ENCODE peak calls at places on chromosome 12, in five cellular contexts. J is endothelial cell, G is NCI-H2029, R is AG04450, Z is Kasumi-1. S is an unnamed sample.

GRCh38 chr12:96193725-96194571 is at the start of gene ELK3:
- DNase-seq in J (peak; percentile 85), G (peak; percentile 66), R (no peak), Z (peak; percentile 72), S (peak; percentile 29)

GRCh38 chr12:129304532-129304931 is 451.3 kb downstream of the GLT1D1 start:
- DNase-seq in J (no peak), G (no peak), R (no peak), Z (no peak), S (no peak)

GRCh38 chr12:40752011-40752410 is 59.8 kb downstream of the CNTN1 start:
- DNase-seq in J (no peak), G (no peak), R (no peak), Z (no peak), S (no peak)

GRCh38 chr12:19992311-19992710 is 376.0 kb upstream of the PDE3A start:
- DNase-seq in J (no peak), G (no peak), R (no peak), Z (no peak), S (no peak)

GRCh38 chr12:2384029-2384386 is 331.2 kb downstream of the CACNA1C start:
- DNase-seq in J (no peak), G (no peak), R (no peak), Z (no peak), S (no peak)

GRCh38 chr12:90896164-90896563 is 58.8 kb downstream of the CCER1 start:
- DNase-seq in J (no peak), G (no peak), R (peak; percentile 16), Z (no peak), S (no peak)

GRCh38 chr12:6347367-6348338 is 5.8 kb upstream of the TNFRSF1A start:
- DNase-seq in J (no peak), G (no peak), R (no peak), Z (peak; percentile 84), S (peak; percentile 66)

GRCh38 chr12:52220456-52220855 is 12.6 kb upstream of the KRT7 start:
- DNase-seq in J (no peak), G (no peak), R (no peak), Z (no peak), S (no peak)

GRCh38 chr12:47946413-47947107 is 16.8 kb upstream of the TMEM106C start:
- DNase-seq in J (no peak), G (no peak), R (no peak), Z (peak; percentile 41), S (peak; percentile 51)

GRCh38 chr12:57096099-57096572 is 7.2 kb downstream of the NAB2 start:
- DNase-seq in J (no peak), G (no peak), R (no peak), Z (no peak), S (no peak)

GRCh38 chr12:6267007-6267721 is 43.3 kb upstream of the PLEKHG6 start:
- DNase-seq in J (no peak), G (peak; percentile 64), R (no peak), Z (no peak), S (no peak)

GRCh38 chr12:89634508-89634907 is 74.1 kb downstream of the ATP2B1 start:
- DNase-seq in J (no peak), G (no peak), R (no peak), Z (no peak), S (no peak)

GRCh38 chr12:9787340-9787737 is 26.6 kb upstream of the CD69 start:
- DNase-seq in J (no peak), G (no peak), R (no peak), Z (no peak), S (no peak)

GRCh38 chr12:45893240-45893639 is 97.1 kb downstream of the SCAF11 start:
- DNase-seq in J (no peak), G (no peak), R (no peak), Z (peak; percentile 19), S (no peak)

GRCh38 chr12:91053951-91054715 is 3.7 kb downstream of the KERA start:
- DNase-seq in J (no peak), G (peak; percentile 36), R (no peak), Z (no peak), S (no peak)

GRCh38 chr12:7241404-7242005 is 52.0 kb downstream of the PEX5 start:
- DNase-seq in J (no peak), G (no peak), R (no peak), Z (no peak), S (no peak)

GRCh38 chr12:131351319-131352028 is 359.4 kb upstream of the SFSWAP start:
- DNase-seq in J (no peak), G (no peak), R (no peak), Z (no peak), S (no peak)

GRCh38 chr12:14773685-14774073 is 29.6 kb downstream of the WBP11 start:
- DNase-seq in J (peak; percentile 57), G (no peak), R (no peak), Z (no peak), S (no peak)

GRCh38 chr12:110744697-110745264 is 2.1 kb upstream of the PPP1CC start:
- DNase-seq in J (no peak), G (no peak), R (no peak), Z (no peak), S (no peak)

S was measured in GF-D8.